ENCODE peak calls at places on chromosomes 7 and 10, in eight cellular contexts. I, R, V, E, G, Z, B and P are unnamed samples.

GRCh38 chr10:110176626-110177025 is 30.8 kb upstream of the MXI1 start:
- DNase-seq in B (no peak), E (no peak), Z (no peak), R (no peak), V (peak), G (no peak), I (no peak), P (no peak)

GRCh38 chr10:72170263-72170662 is 45.5 kb upstream of the ANAPC16 start:
- DNase-seq in V (no peak), B (no peak), E (no peak), Z (peak), R (no peak), G (no peak), I (no peak), P (no peak)

GRCh38 chr7:96075510-96076349 is 246.2 kb downstream of the SLC25A13 start:
- DNase-seq in R (peak), G (peak), I (peak), B (peak), E (peak), V (peak), Z (peak), P (peak)

GRCh38 chr10:33032354-33033254 is 74.6 kb upstream of the ITGB1 start:
- DNase-seq in V (no peak), Z (no peak), B (no peak), E (no peak), R (peak), I (no peak), G (no peak), P (no peak)

GRCh38 chr10:124678566-124679240 is 65.5 kb downstream of the FAM53B start:
- DNase-seq in E (no peak), B (no peak), Z (no peak), I (peak), R (no peak), G (no peak), V (no peak), P (peak)

GRCh38 chr10:77478248-77478963 is 159.2 kb downstream of the KCNMA1 start:
- DNase-seq in R (peak), B (no peak), V (peak), I (no peak), G (no peak), Z (peak), E (peak), P (no peak)

GRCh38 chr7:75971961-75972763 is 22.2 kb downstream of the TMEM120A start:
- DNase-seq in Z (peak), E (no peak), V (no peak), B (peak), G (no peak), I (no peak), R (peak), P (peak)

GRCh38 chr10:36281871-36282331 is 639.8 kb upstream of the FZD8 start:
- DNase-seq in E (no peak), B (no peak), G (no peak), Z (no peak), I (no peak), V (peak), R (no peak), P (no peak)

GRCh38 chr7:91242097-91242846 is 22.0 kb upstream of the FZD1 start:
- DNase-seq in I (no peak), R (peak), G (no peak), E (no peak), Z (no peak), B (no peak), V (no peak), P (no peak)

GRCh38 chr7:35258125-35258890 is 4.4 kb upstream of the TBX20 start:
- DNase-seq in E (no peak), V (no peak), Z (no peak), I (no peak), B (no peak), G (no peak), R (no peak), P (peak)

GRCh38 chr10:122154733-122155366 is 116.2 kb upstream of the BTBD16 start:
- DNase-seq in G (peak), B (peak), V (no peak), R (peak), I (no peak), E (peak), Z (peak), P (no peak)

GRCh38 chr7:105840981-105841749 is 35.2 kb downstream of the ATXN7L1 start:
- DNase-seq in V (no peak), R (no peak), G (no peak), E (no peak), B (no peak), I (no peak), Z (no peak), P (no peak)

GRCh38 chr7:44073664-44074348 is 8.4 kb upstream of the PGAM2 start:
- DNase-seq in E (peak), B (peak), I (no peak), Z (peak), V (no peak), G (peak), R (peak), P (peak)

GRCh38 chr10:44966816-44967509 is 7.4 kb downstream of the RASSF4 start:
- DNase-seq in G (no peak), E (peak), V (no peak), B (peak), I (no peak), R (no peak), Z (no peak), P (no peak)

GRCh38 chr7:159010951-159011820 is 133.5 kb downstream of the VIPR2 start:
- DNase-seq in Z (no peak), B (no peak), V (peak), I (no peak), G (no peak), E (no peak), R (no peak), P (no peak)

GRCh38 chr7:100247152-100247757 is 27.5 kb downstream of the PVRIG start:
- DNase-seq in Z (peak), R (peak), V (peak), G (peak), B (no peak), I (no peak), E (no peak), P (no peak)

GRCh38 chr7:151078233-151079040 is 2.2 kb downstream of the FASTK start:
- DNase-seq in R (peak), E (no peak), B (peak), I (no peak), V (no peak), Z (peak), G (no peak), P (peak)

GRCh38 chr10:76115471-76116155 is 684.2 kb downstream of the LRMDA start:
- DNase-seq in I (no peak), B (no peak), V (peak), R (no peak), Z (no peak), G (no peak), E (no peak), P (no peak)

GRCh38 chr7:152128252-152128651 is 102.8 kb downstream of the GALNT11 start:
- DNase-seq in G (no peak), V (no peak), B (no peak), Z (no peak), I (no peak), E (no peak), R (no peak), P (no peak)

GRCh38 chr7:142880886-142881505 is 4.5 kb downstream of the TRPV6 start:
- DNase-seq in V (peak), B (no peak), E (no peak), I (peak), G (no peak), R (peak), Z (peak), P (no peak)

GRCh38 chr10:119896937-119897336 is 4.4 kb downstream of the SEC23IP start:
- DNase-seq in R (peak), G (peak), I (no peak), V (peak), Z (no peak), E (no peak), B (peak), P (peak)

GRCh38 chr10:66550351-66550750 is 375.5 kb upstream of the LRRTM3 start:
- DNase-seq in G (no peak), B (no peak), E (no peak), I (no peak), R (no peak), V (no peak), Z (no peak), P (no peak)

GRCh38 chr7:156515911-156516790 is 124.4 kb upstream of the RNF32 start:
- DNase-seq in I (no peak), E (peak), Z (no peak), R (no peak), B (no peak), V (no peak), G (no peak), P (no peak)

GRCh38 chr10:76036962-76037361 is 605.5 kb downstream of the LRMDA start:
- DNase-seq in I (no peak), R (no peak), B (no peak), E (no peak), G (no peak), Z (no peak), V (no peak), P (no peak)

GRCh38 chr10:130018730-130019185 is 54.7 kb upstream of the EBF3 start:
- DNase-seq in E (no peak), R (no peak), V (no peak), B (peak), I (no peak), Z (no peak), G (no peak), P (no peak)

GRCh38 chr10:113385021-113385975 is 167.6 kb upstream of the HABP2 start:
- DNase-seq in V (peak), G (peak), I (peak), E (peak), B (peak), R (peak), Z (peak), P (peak)

GRCh38 chr10:71998840-71999194 is 34.6 kb downstream of the CHST3 start:
- DNase-seq in V (peak), E (no peak), Z (peak), B (peak), R (peak), I (no peak), G (no peak), P (peak)

GRCh38 chr10:37572206-37572605 is 285.2 kb downstream of the ZNF248 start:
- DNase-seq in Z (no peak), B (no peak), G (no peak), I (no peak), R (no peak), V (no peak), E (no peak), P (no peak)

GRCh38 chr7:99340659-99341058 is 15.0 kb downstream of the ARPC1A start:
- DNase-seq in V (no peak), B (no peak), Z (no peak), G (no peak), R (no peak), I (no peak), E (no peak), P (no peak)

GRCh38 chr10:101816913-101817541 is 1.2 kb downstream of the OGA start:
- DNase-seq in R (peak), E (no peak), V (peak), B (no peak), I (no peak), G (no peak), Z (no peak), P (no peak)

GRCh38 chr7:55158541-55158940 is 139.7 kb downstream of the EGFR start:
- DNase-seq in B (no peak), I (no peak), Z (no peak), R (peak), G (no peak), E (no peak), V (no peak), P (no peak)

GRCh38 chr7:84271550-84271949 is 77.0 kb upstream of the SEMA3A start:
- DNase-seq in I (no peak), B (no peak), V (no peak), G (no peak), E (no peak), Z (no peak), R (peak), P (no peak)

GRCh38 chr10:119602241-119603095 is 5.7 kb upstream of the TIAL1 start:
- DNase-seq in I (peak), G (no peak), Z (peak), B (no peak), E (no peak), R (peak), V (peak), P (no peak)

GRCh38 chr10:15579605-15580004 is 140.1 kb downstream of the ITGA8 start:
- DNase-seq in G (no peak), Z (no peak), V (no peak), B (no peak), I (no peak), E (no peak), R (peak), P (no peak)

GRCh38 chr7:128829391-128830166 is 627 bp upstream of the FLNC start:
- DNase-seq in I (no peak), V (peak), Z (peak), B (peak), E (no peak), G (no peak), R (peak), P (no peak)

GRCh38 chr7:27030393-27031001 is 65.3 kb downstream of the HOXA1 start:
- DNase-seq in Z (peak), V (peak), I (no peak), G (no peak), R (no peak), B (no peak), E (no peak), P (no peak)

GRCh38 chr7:81094952-81095351 is 176.1 kb upstream of the SEMA3C start:
- DNase-seq in G (no peak), R (no peak), I (no peak), V (no peak), B (no peak), E (no peak), Z (no peak), P (no peak)

GRCh38 chr10:9825491-9826018 is 1192.1 kb upstream of the CELF2 start:
- DNase-seq in B (no peak), V (no peak), I (no peak), G (no peak), E (no peak), R (no peak), Z (peak), P (no peak)

GRCh38 chr10:69088471-69088769 is 517 bp downstream of the SRGN start:
- DNase-seq in Z (no peak), I (peak), V (no peak), B (no peak), G (no peak), R (no peak), E (no peak), P (no peak)

GRCh38 chr10:69087600-69088470 is at the start of gene SRGN:
- DNase-seq in E (peak), G (peak), R (peak), Z (no peak), V (no peak), B (peak), I (peak), P (peak)

GRCh38 chr10:69089638-69090599 is 2.0 kb downstream of the SRGN start:
- DNase-seq in B (no peak), R (no peak), I (peak), E (peak), V (no peak), Z (no peak), G (no peak), P (no peak)

GRCh38 chr10:69090687-69091450 is 3.0 kb downstream of the SRGN start:
- DNase-seq in V (no peak), I (no peak), B (no peak), R (peak), Z (no peak), G (no peak), E (no peak), P (no peak)

DNA sequence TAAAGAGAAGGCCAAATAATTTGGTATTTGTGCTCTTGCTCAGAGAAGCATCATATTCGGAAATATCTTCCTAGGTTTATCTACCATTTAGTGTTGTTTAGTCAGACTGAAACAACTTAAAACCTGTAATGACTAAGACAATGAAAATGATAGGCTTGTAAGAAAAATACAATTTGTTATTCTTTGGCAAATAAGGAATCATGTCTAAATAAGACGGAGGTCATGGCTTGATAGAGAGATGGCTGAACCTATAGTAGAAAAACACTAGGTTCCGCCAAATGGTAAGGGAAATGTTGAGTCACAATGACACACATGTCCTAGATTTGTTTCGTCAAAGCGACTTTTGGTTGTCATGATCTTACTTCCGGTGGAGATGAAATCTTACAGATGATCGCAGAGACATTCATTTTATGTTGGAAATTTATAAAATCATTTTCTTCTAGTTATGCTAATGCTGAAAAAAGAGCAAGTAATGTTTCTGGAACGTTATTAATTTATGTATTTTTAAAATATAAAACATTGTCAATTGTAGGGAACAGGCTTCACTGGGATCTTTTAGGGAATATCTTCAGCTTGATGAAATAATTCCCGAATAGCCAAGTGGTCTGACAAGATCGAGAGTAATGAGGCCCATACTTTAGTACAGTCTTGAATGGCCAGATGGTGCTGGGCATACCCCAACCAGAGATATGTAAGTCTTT is 1.0 kb downstream of the SRGN start:
- DNase-seq in B (no peak), E (no peak), I (peak), Z (no peak), V (no peak), G (no peak), R (peak), P (no peak)
- H3K27ac ChIP-seq in B (peak), E (peak), I (peak), Z (no peak), V (no peak), G (peak), R (peak), P (peak)

GRCh38 chr7:108079291-108080057 is 50.7 kb downstream of the LAMB4 start:
- DNase-seq in E (no peak), I (no peak), B (no peak), V (no peak), G (no peak), Z (no peak), R (peak), P (no peak)
- H3K4me3 ChIP-seq in E (no peak), I (no peak), B (no peak), V (no peak), G (no peak), Z (no peak), R (peak), P (no peak)

GRCh38 chr7:137681657-137682562 is 164.9 kb downstream of the DGKI start:
- DNase-seq in E (no peak), Z (no peak), I (no peak), G (no peak), R (peak), B (no peak), V (no peak), P (no peak)
- H3K27ac ChIP-seq in E (no peak), Z (no peak), I (no peak), G (no peak), R (peak), B (no peak), V (no peak), P (no peak)

GRCh38 chr10:116888380-116889055 is 39.2 kb downstream of the ENO4 start:
- DNase-seq in V (peak), R (peak), B (peak), I (no peak), G (peak), Z (peak), E (peak), P (peak)
- H3K4me3 ChIP-seq in V (no peak), R (no peak), B (no peak), I (no peak), G (no peak), Z (no peak), E (no peak), P (no peak)

GRCh38 chr7:47511698-47512370 is 70.1 kb downstream of the TNS3 start:
- DNase-seq in G (no peak), R (no peak), B (peak), E (no peak), Z (no peak), I (no peak), V (no peak), P (no peak)
- H3K27ac ChIP-seq in G (no peak), R (peak), B (no peak), E (no peak), Z (no peak), I (no peak), V (no peak), P (peak)